ENCODE peak calls at places on chromosomes 1 and 21, in six cellular contexts. J is stimulated activated CD4-positive, alpha-beta T cell treated with anti-CD3 and anti-CD28 coated beads, Interleukin-15, amount 100 ng/mL, for 24 hours; L is left lung; T is non-pigmented ciliary epithelial cell; V is mesendoderm; E is central memory CD8-positive, alpha-beta T cell. I is an unnamed sample.
A peak's percentile ranks its signal among the peaks of the same experiment; 100 is the strongest.

GRCh38 chr21:32322676-32323075 is 24.0 kb downstream of the MRAP start:
- DNase-seq in J (no peak), L (no peak), T (no peak), V (no peak), E (no peak), I (no peak)

GRCh38 chr1:4276238-4276637 is 376.2 kb upstream of the C1orf174 start:
- DNase-seq in J (no peak), L (no peak), T (no peak), V (no peak), E (no peak), I (no peak)

GRCh38 chr1:33332881-33333280 is 12.0 kb upstream of the A3GALT2 start:
- DNase-seq in J (no peak), L (no peak), T (no peak), V (no peak), E (no peak), I (no peak)

GRCh38 chr1:179369751-179370341 is 4.1 kb downstream of the AXDND1 start:
- DNase-seq in J (peak; percentile 15), L (no peak), T (no peak), V (peak; percentile 69), E (no peak), I (no peak)

GRCh38 chr1:19284881-19285280 is 3.7 kb downstream of the AKR7A3 start:
- DNase-seq in J (no peak), L (no peak), T (no peak), V (no peak), E (no peak), I (no peak)

GRCh38 chr21:41768371-41769042 is 1.7 kb upstream of the RIPK4 start:
- DNase-seq in J (peak; percentile 22), L (no peak), T (peak; percentile 34), V (peak; percentile 92), E (no peak), I (peak; percentile 66)

GRCh38 chr1:208850441-208850840 is 606.3 kb upstream of the PLXNA2 start:
- DNase-seq in J (no peak), L (no peak), T (no peak), V (no peak), E (no peak), I (no peak)

GRCh38 chr1:204577794-204578478 is 61.7 kb downstream of the MDM4 start:
- DNase-seq in J (no peak), L (no peak), T (no peak), V (no peak), E (no peak), I (no peak)

GRCh38 chr21:43279578-43279894 is 110.7 kb downstream of the CRYAA start:
- DNase-seq in J (no peak), L (no peak), T (no peak), V (no peak), E (no peak), I (no peak)

GRCh38 chr1:23555225-23555801 is 4.0 kb downstream of the ID3 start:
- DNase-seq in J (no peak), L (no peak), T (no peak), V (peak; percentile 88), E (no peak), I (peak; percentile 82)

GRCh38 chr1:150233359-150234308 is 2.3 kb downstream of the ANP32E start:
- DNase-seq in J (peak; percentile 67), L (no peak), T (no peak), V (peak; percentile 18), E (no peak), I (no peak)

GRCh38 chr1:35603941-35604340 is 30.8 kb downstream of the TFAP2E start:
- DNase-seq in J (no peak), L (no peak), T (no peak), V (no peak), E (no peak), I (no peak)

GRCh38 chr1:156399355-156400125 is 30.5 kb downstream of the RHBG start:
- DNase-seq in J (no peak), L (no peak), T (no peak), V (peak; percentile 70), E (no peak), I (no peak)

GRCh38 chr1:108107658-108108057 is 92.5 kb downstream of the SLC25A24 start:
- DNase-seq in J (peak; percentile 62), L (no peak), T (peak; percentile 37), V (no peak), E (no peak), I (no peak)

GRCh38 chr1:168582690-168583325 is 6.4 kb downstream of the XCL1 start:
- DNase-seq in J (no peak), L (no peak), T (no peak), V (peak; percentile 26), E (no peak), I (no peak)

GRCh38 chr1:204991342-204991844 is 51.6 kb upstream of the CNTN2 start:
- DNase-seq in J (no peak), L (peak; percentile 78), T (no peak), V (peak; percentile 83), E (no peak), I (no peak)

GRCh38 chr1:234879157-234880080 is 249.2 kb downstream of the TOMM20 start:
- DNase-seq in J (no peak), L (no peak), T (no peak), V (no peak), E (no peak), I (no peak)

GRCh38 chr1:39845569-39846566 is 37.4 kb downstream of the TRIT1 start:
- DNase-seq in J (peak; percentile 81), L (peak; percentile 84), T (peak; percentile 75), V (no peak), E (peak; percentile 60), I (peak; percentile 93)

GRCh38 chr1:53327183-53327941 is 508 bp downstream of the LRP8 start:
- DNase-seq in J (peak; percentile 67), L (peak; percentile 87), T (no peak), V (peak; percentile 67), E (peak; percentile 30), I (peak; percentile 81)